ENCODE peak calls at places on chromosomes 6 and 20, in six cellular contexts. One of them, this sample, is unnamed.

GRCh38 chr6:11023032-11023431 is 21.1 kb downstream of the ELOVL2 start:
- DNase-seq in B cell: no peak
- DNase-seq in activated naive CD4-positive, alpha-beta T cell: no peak
- DNase-seq in stimulated activated CD8-positive, alpha-beta memory T cell treated with anti-CD3 and anti-CD28 coated beads, Interleukin-15, amount 100 ng/mL, for 24 hours: no peak
- DNase-seq in Kasumi-1: no peak
- DNase-seq in skeletal muscle cell: no peak
- DNase-seq in this sample: no peak

GRCh38 chr20:49700411-49701185 is 13.1 kb downstream of the B4GALT5 start:
- DNase-seq in skeletal muscle cell: peak; percentile 62
- DNase-seq in stimulated activated CD8-positive, alpha-beta memory T cell treated with anti-CD3 and anti-CD28 coated beads, Interleukin-15, amount 100 ng/mL, for 24 hours: no peak
- DNase-seq in activated naive CD4-positive, alpha-beta T cell: no peak
- DNase-seq in Kasumi-1: no peak
- DNase-seq in B cell: no peak
- DNase-seq in this sample: peak; percentile 81

GRCh38 chr6:69622924-69623323 is 173.9 kb downstream of the LMBRD1 start:
- DNase-seq in skeletal muscle cell: no peak
- DNase-seq in B cell: no peak
- DNase-seq in activated naive CD4-positive, alpha-beta T cell: no peak
- DNase-seq in Kasumi-1: no peak
- DNase-seq in stimulated activated CD8-positive, alpha-beta memory T cell treated with anti-CD3 and anti-CD28 coated beads, Interleukin-15, amount 100 ng/mL, for 24 hours: no peak
- DNase-seq in this sample: no peak

GRCh38 chr20:47188540-47188939 is 168.0 kb downstream of the ZMYND8 start:
- DNase-seq in B cell: no peak
- DNase-seq in skeletal muscle cell: no peak
- DNase-seq in activated naive CD4-positive, alpha-beta T cell: no peak
- DNase-seq in stimulated activated CD8-positive, alpha-beta memory T cell treated with anti-CD3 and anti-CD28 coated beads, Interleukin-15, amount 100 ng/mL, for 24 hours: no peak
- DNase-seq in Kasumi-1: no peak
- DNase-seq in this sample: no peak

GRCh38 chr6:96299525-96299924 is 222.1 kb upstream of the UFL1 start:
- DNase-seq in skeletal muscle cell: no peak
- DNase-seq in B cell: no peak
- DNase-seq in stimulated activated CD8-positive, alpha-beta memory T cell treated with anti-CD3 and anti-CD28 coated beads, Interleukin-15, amount 100 ng/mL, for 24 hours: no peak
- DNase-seq in activated naive CD4-positive, alpha-beta T cell: no peak
- DNase-seq in Kasumi-1: no peak
- DNase-seq in this sample: no peak

GRCh38 chr6:116036885-116037284 is 23.8 kb downstream of the FRK start:
- DNase-seq in skeletal muscle cell: no peak
- DNase-seq in Kasumi-1: no peak
- DNase-seq in stimulated activated CD8-positive, alpha-beta memory T cell treated with anti-CD3 and anti-CD28 coated beads, Interleukin-15, amount 100 ng/mL, for 24 hours: no peak
- DNase-seq in activated naive CD4-positive, alpha-beta T cell: no peak
- DNase-seq in B cell: no peak
- DNase-seq in this sample: no peak

GRCh38 chr20:64268180-64268579 is 12.6 kb downstream of the PCMTD2 start:
- DNase-seq in stimulated activated CD8-positive, alpha-beta memory T cell treated with anti-CD3 and anti-CD28 coated beads, Interleukin-15, amount 100 ng/mL, for 24 hours: no peak
- DNase-seq in Kasumi-1: no peak
- DNase-seq in B cell: no peak
- DNase-seq in skeletal muscle cell: no peak
- DNase-seq in activated naive CD4-positive, alpha-beta T cell: no peak
- DNase-seq in this sample: no peak

GRCh38 chr20:44362466-44362940 is 7.0 kb downstream of the HNF4A start:
- DNase-seq in activated naive CD4-positive, alpha-beta T cell: no peak
- DNase-seq in skeletal muscle cell: no peak
- DNase-seq in B cell: no peak
- DNase-seq in Kasumi-1: no peak
- DNase-seq in stimulated activated CD8-positive, alpha-beta memory T cell treated with anti-CD3 and anti-CD28 coated beads, Interleukin-15, amount 100 ng/mL, for 24 hours: no peak
- DNase-seq in this sample: no peak

GRCh38 chr6:53410508-53411258 is 61.9 kb upstream of the ELOVL5 start:
- DNase-seq in skeletal muscle cell: no peak
- DNase-seq in Kasumi-1: peak; percentile 26
- DNase-seq in B cell: peak; percentile 77
- DNase-seq in activated naive CD4-positive, alpha-beta T cell: peak; percentile 32
- DNase-seq in stimulated activated CD8-positive, alpha-beta memory T cell treated with anti-CD3 and anti-CD28 coated beads, Interleukin-15, amount 100 ng/mL, for 24 hours: no peak
- DNase-seq in this sample: peak; percentile 34

GRCh38 chr6:36595168-36595818 is 1.1 kb downstream of the SRSF3 start:
- DNase-seq in activated naive CD4-positive, alpha-beta T cell: no peak
- DNase-seq in stimulated activated CD8-positive, alpha-beta memory T cell treated with anti-CD3 and anti-CD28 coated beads, Interleukin-15, amount 100 ng/mL, for 24 hours: no peak
- DNase-seq in Kasumi-1: peak; percentile 61
- DNase-seq in B cell: no peak
- DNase-seq in skeletal muscle cell: no peak
- DNase-seq in this sample: no peak

GRCh38 chr6:136764522-136764993 is 27.7 kb downstream of the MAP3K5 start:
- DNase-seq in B cell: peak; percentile 64
- DNase-seq in activated naive CD4-positive, alpha-beta T cell: no peak
- DNase-seq in skeletal muscle cell: no peak
- DNase-seq in Kasumi-1: peak; percentile 18
- DNase-seq in stimulated activated CD8-positive, alpha-beta memory T cell treated with anti-CD3 and anti-CD28 coated beads, Interleukin-15, amount 100 ng/mL, for 24 hours: no peak
- DNase-seq in this sample: no peak

GRCh38 chr6:46246081-46246480 is 75.3 kb upstream of the ENPP5 start:
- DNase-seq in Kasumi-1: no peak
- DNase-seq in stimulated activated CD8-positive, alpha-beta memory T cell treated with anti-CD3 and anti-CD28 coated beads, Interleukin-15, amount 100 ng/mL, for 24 hours: no peak
- DNase-seq in activated naive CD4-positive, alpha-beta T cell: no peak
- DNase-seq in skeletal muscle cell: no peak
- DNase-seq in B cell: no peak
- DNase-seq in this sample: no peak

GRCh38 chr6:107624541-107624940 is 134.6 kb downstream of the SOBP start:
- DNase-seq in activated naive CD4-positive, alpha-beta T cell: no peak
- DNase-seq in B cell: no peak
- DNase-seq in stimulated activated CD8-positive, alpha-beta memory T cell treated with anti-CD3 and anti-CD28 coated beads, Interleukin-15, amount 100 ng/mL, for 24 hours: no peak
- DNase-seq in Kasumi-1: no peak
- DNase-seq in skeletal muscle cell: no peak
- DNase-seq in this sample: peak; percentile 11

GRCh38 chr6:30727920-30728605 is 7.9 kb downstream of the TUBB start:
- DNase-seq in activated naive CD4-positive, alpha-beta T cell: no peak
- DNase-seq in skeletal muscle cell: no peak
- DNase-seq in B cell: no peak
- DNase-seq in stimulated activated CD8-positive, alpha-beta memory T cell treated with anti-CD3 and anti-CD28 coated beads, Interleukin-15, amount 100 ng/mL, for 24 hours: no peak
- DNase-seq in Kasumi-1: no peak
- DNase-seq in this sample: no peak

GRCh38 chr6:117232191-117232590 is 33.2 kb upstream of the VGLL2 start:
- DNase-seq in Kasumi-1: no peak
- DNase-seq in activated naive CD4-positive, alpha-beta T cell: no peak
- DNase-seq in stimulated activated CD8-positive, alpha-beta memory T cell treated with anti-CD3 and anti-CD28 coated beads, Interleukin-15, amount 100 ng/mL, for 24 hours: no peak
- DNase-seq in skeletal muscle cell: peak; percentile 49
- DNase-seq in B cell: no peak
- DNase-seq in this sample: no peak

GRCh38 chr20:51326241-51326819 is 216.2 kb downstream of the NFATC2 start:
- DNase-seq in skeletal muscle cell: no peak
- DNase-seq in B cell: no peak
- DNase-seq in activated naive CD4-positive, alpha-beta T cell: no peak
- DNase-seq in stimulated activated CD8-positive, alpha-beta memory T cell treated with anti-CD3 and anti-CD28 coated beads, Interleukin-15, amount 100 ng/mL, for 24 hours: no peak
- DNase-seq in Kasumi-1: peak; percentile 46
- DNase-seq in this sample: no peak

GRCh38 chr20:8367679-8368078 is 235.6 kb downstream of the PLCB1 start:
- DNase-seq in Kasumi-1: peak; percentile 57
- DNase-seq in B cell: no peak
- DNase-seq in stimulated activated CD8-positive, alpha-beta memory T cell treated with anti-CD3 and anti-CD28 coated beads, Interleukin-15, amount 100 ng/mL, for 24 hours: no peak
- DNase-seq in skeletal muscle cell: no peak
- DNase-seq in activated naive CD4-positive, alpha-beta T cell: no peak
- DNase-seq in this sample: no peak

GRCh38 chr6:108027594-108027993 is 46.9 kb downstream of the OSTM1 start:
- DNase-seq in Kasumi-1: peak; percentile 2
- DNase-seq in activated naive CD4-positive, alpha-beta T cell: no peak
- DNase-seq in B cell: no peak
- DNase-seq in skeletal muscle cell: no peak
- DNase-seq in stimulated activated CD8-positive, alpha-beta memory T cell treated with anti-CD3 and anti-CD28 coated beads, Interleukin-15, amount 100 ng/mL, for 24 hours: no peak
- DNase-seq in this sample: peak; percentile 10

GRCh38 chr6:27669798-27670301 is 196.9 kb upstream of the ZNF184 start:
- DNase-seq in activated naive CD4-positive, alpha-beta T cell: no peak
- DNase-seq in B cell: no peak
- DNase-seq in stimulated activated CD8-positive, alpha-beta memory T cell treated with anti-CD3 and anti-CD28 coated beads, Interleukin-15, amount 100 ng/mL, for 24 hours: no peak
- DNase-seq in Kasumi-1: no peak
- DNase-seq in skeletal muscle cell: no peak
- DNase-seq in this sample: no peak

GRCh38 chr6:87718662-87719433 is 16.8 kb upstream of the AKIRIN2 start:
- DNase-seq in skeletal muscle cell: no peak
- DNase-seq in activated naive CD4-positive, alpha-beta T cell: no peak
- DNase-seq in B cell: no peak
- DNase-seq in stimulated activated CD8-positive, alpha-beta memory T cell treated with anti-CD3 and anti-CD28 coated beads, Interleukin-15, amount 100 ng/mL, for 24 hours: no peak
- DNase-seq in Kasumi-1: peak; percentile 76
- DNase-seq in this sample: peak; percentile 59

GRCh38 chr6:45843848-45844521 is 171.7 kb downstream of the CLIC5 start:
- DNase-seq in stimulated activated CD8-positive, alpha-beta memory T cell treated with anti-CD3 and anti-CD28 coated beads, Interleukin-15, amount 100 ng/mL, for 24 hours: no peak
- DNase-seq in Kasumi-1: no peak
- DNase-seq in B cell: no peak
- DNase-seq in activated naive CD4-positive, alpha-beta T cell: no peak
- DNase-seq in skeletal muscle cell: no peak
- DNase-seq in this sample: no peak

GRCh38 chr20:41532935-41533334 is 85.2 kb downstream of the CHD6 start:
- DNase-seq in Kasumi-1: no peak
- DNase-seq in B cell: no peak
- DNase-seq in stimulated activated CD8-positive, alpha-beta memory T cell treated with anti-CD3 and anti-CD28 coated beads, Interleukin-15, amount 100 ng/mL, for 24 hours: no peak
- DNase-seq in skeletal muscle cell: no peak
- DNase-seq in activated naive CD4-positive, alpha-beta T cell: no peak
- DNase-seq in this sample: no peak

GRCh38 chr20:49381558-49382493 is 100.6 kb downstream of the KCNB1 start:
- DNase-seq in skeletal muscle cell: no peak
- DNase-seq in Kasumi-1: no peak
- DNase-seq in activated naive CD4-positive, alpha-beta T cell: no peak
- DNase-seq in stimulated activated CD8-positive, alpha-beta memory T cell treated with anti-CD3 and anti-CD28 coated beads, Interleukin-15, amount 100 ng/mL, for 24 hours: no peak
- DNase-seq in B cell: no peak
- DNase-seq in this sample: peak; percentile 98

GRCh38 chr20:50596694-50597021 is 86.5 kb downstream of the PTPN1 start:
- DNase-seq in skeletal muscle cell: no peak
- DNase-seq in activated naive CD4-positive, alpha-beta T cell: no peak
- DNase-seq in stimulated activated CD8-positive, alpha-beta memory T cell treated with anti-CD3 and anti-CD28 coated beads, Interleukin-15, amount 100 ng/mL, for 24 hours: no peak
- DNase-seq in B cell: no peak
- DNase-seq in Kasumi-1: no peak
- DNase-seq in this sample: no peak

GRCh38 chr6:64505312-64505711 is 869.7 kb downstream of the PHF3 start:
- DNase-seq in stimulated activated CD8-positive, alpha-beta memory T cell treated with anti-CD3 and anti-CD28 coated beads, Interleukin-15, amount 100 ng/mL, for 24 hours: no peak
- DNase-seq in Kasumi-1: no peak
- DNase-seq in activated naive CD4-positive, alpha-beta T cell: no peak
- DNase-seq in skeletal muscle cell: no peak
- DNase-seq in B cell: no peak
- DNase-seq in this sample: no peak

GRCh38 chr20:22438346-22438745 is 146.0 kb downstream of the FOXA2 start:
- DNase-seq in activated naive CD4-positive, alpha-beta T cell: no peak
- DNase-seq in skeletal muscle cell: no peak
- DNase-seq in Kasumi-1: no peak
- DNase-seq in B cell: no peak
- DNase-seq in stimulated activated CD8-positive, alpha-beta memory T cell treated with anti-CD3 and anti-CD28 coated beads, Interleukin-15, amount 100 ng/mL, for 24 hours: no peak
- DNase-seq in this sample: no peak

GRCh38 chr20:44770480-44771171 is 25.0 kb downstream of the KCNK15 start:
- DNase-seq in activated naive CD4-positive, alpha-beta T cell: no peak
- DNase-seq in skeletal muscle cell: no peak
- DNase-seq in B cell: no peak
- DNase-seq in Kasumi-1: no peak
- DNase-seq in stimulated activated CD8-positive, alpha-beta memory T cell treated with anti-CD3 and anti-CD28 coated beads, Interleukin-15, amount 100 ng/mL, for 24 hours: no peak
- DNase-seq in this sample: no peak

GRCh38 chr20:53034899-53035298 is 62.7 kb downstream of the TSHZ2 start:
- DNase-seq in activated naive CD4-positive, alpha-beta T cell: no peak
- DNase-seq in stimulated activated CD8-positive, alpha-beta memory T cell treated with anti-CD3 and anti-CD28 coated beads, Interleukin-15, amount 100 ng/mL, for 24 hours: no peak
- DNase-seq in Kasumi-1: no peak
- DNase-seq in skeletal muscle cell: no peak
- DNase-seq in B cell: no peak
- DNase-seq in this sample: no peak

This sample was measured in RWPE1.